ENCODE peak calls at places on chromosomes 11 and 22, in seven cellular contexts. J, A, S, G, X, E and W are unnamed samples.

GRCh38 chr22:39148024-39148726 is 4.3 kb downstream of the CBX7 start:
- DNase-seq in J (no peak), A (no peak), S (no peak), G (no peak), X (peak), E (no peak), W (no peak)

GRCh38 chr11:14656536-14657457 is 13.2 kb downstream of the PDE3B start:
- DNase-seq in J (no peak), A (no peak), S (no peak), G (no peak), X (no peak), E (no peak), W (no peak)

GRCh38 chr11:6297831-6298230 is 22.5 kb downstream of the CAVIN3 start:
- DNase-seq in J (no peak), A (no peak), S (no peak), G (no peak), X (no peak), E (no peak), W (no peak)

GRCh38 chr11:119509277-119509841 is 86.4 kb upstream of the THY1 start:
- DNase-seq in J (no peak), A (no peak), S (no peak), G (no peak), X (no peak), E (no peak), W (no peak)

GRCh38 chr11:113862430-113862829 is 12.9 kb downstream of the USP28 start:
- DNase-seq in J (no peak), A (no peak), S (no peak), G (no peak), X (no peak), E (no peak), W (no peak)

GRCh38 chr11:8698917-8699441 is 16.4 kb downstream of the RPL27A start:
- DNase-seq in J (no peak), A (no peak), S (no peak), G (no peak), X (no peak), E (no peak), W (no peak)

GRCh38 chr22:40463017-40463631 is 92.7 kb downstream of the SGSM3 start:
- DNase-seq in J (peak), A (no peak), S (no peak), G (peak), X (no peak), E (peak), W (no peak)

GRCh38 chr11:119525855-119526196 is 102.9 kb upstream of the THY1 start:
- DNase-seq in J (no peak), A (no peak), S (no peak), G (no peak), X (no peak), E (no peak), W (no peak)

GRCh38 chr11:69691449-69691848 is 12.4 kb downstream of the FGF19 start:
- DNase-seq in J (no peak), A (peak), S (no peak), G (no peak), X (no peak), E (no peak), W (peak)

GRCh38 chr11:95625164-95626017 is 164.2 kb downstream of the FAM76B start:
- DNase-seq in J (no peak), A (no peak), S (no peak), G (no peak), X (no peak), E (no peak), W (no peak)

GRCh38 chr22:36741204-36741793 is 34.6 kb downstream of the IFT27 start:
- DNase-seq in J (no peak), A (no peak), S (no peak), G (no peak), X (no peak), E (no peak), W (peak)

GRCh38 chr11:13297917-13298356 is 20.3 kb downstream of the BMAL1 start:
- DNase-seq in J (no peak), A (no peak), S (no peak), G (no peak), X (no peak), E (no peak), W (no peak)

GRCh38 chr22:50245214-50246072 is 620 bp upstream of the TUBGCP6 start:
- DNase-seq in J (no peak), A (peak), S (no peak), G (no peak), X (no peak), E (no peak), W (no peak)

GRCh38 chr22:24140357-24140756 is 40.9 kb upstream of the SUSD2 start:
- DNase-seq in J (no peak), A (no peak), S (no peak), G (no peak), X (no peak), E (no peak), W (no peak)

GRCh38 chr11:69013009-69013951 is at the start of gene MRGPRF:
- DNase-seq in J (no peak), A (no peak), S (peak), G (no peak), X (no peak), E (no peak), W (no peak)

GRCh38 chr22:43381693-43382092 is 30.1 kb upstream of the MPPED1 start:
- DNase-seq in J (no peak), A (no peak), S (no peak), G (no peak), X (no peak), E (no peak), W (no peak)

GRCh38 chr22:48944433-48944755 is 883.3 kb downstream of the BRD1 start:
- DNase-seq in J (no peak), A (no peak), S (peak), G (no peak), X (no peak), E (no peak), W (no peak)

GRCh38 chr11:88231894-88232482 is 56.7 kb upstream of the RAB38 start:
- DNase-seq in J (no peak), A (peak), S (no peak), G (peak), X (no peak), E (peak), W (no peak)

GRCh38 chr11:101456812-101457211 is 127.0 kb downstream of the TRPC6 start:
- DNase-seq in J (no peak), A (no peak), S (no peak), G (no peak), X (no peak), E (no peak), W (no peak)

GRCh38 chr11:61090521-61090920 is 11.8 kb upstream of the CD5 start:
- DNase-seq in J (no peak), A (no peak), S (no peak), G (no peak), X (no peak), E (no peak), W (no peak)

GRCh38 chr11:3203221-3204043 is 15.2 kb downstream of the MRGPRG start:
- DNase-seq in J (no peak), A (no peak), S (no peak), G (no peak), X (no peak), E (no peak), W (no peak)

GRCh38 chr11:93407777-93408401 is 77.3 kb downstream of the DEUP1 start:
- DNase-seq in J (no peak), A (no peak), S (no peak), G (no peak), X (no peak), E (no peak), W (no peak)

GRCh38 chr11:13923716-13924650 is 38.5 kb upstream of the SPON1 start:
- DNase-seq in J (no peak), A (peak), S (no peak), G (peak), X (no peak), E (no peak), W (peak)

GRCh38 chr11:3970101-3970500 is 114.6 kb downstream of the STIM1 start:
- DNase-seq in J (no peak), A (no peak), S (no peak), G (no peak), X (no peak), E (no peak), W (no peak)

GRCh38 chr11:11836676-11837231 is 5.0 kb upstream of the USP47 start:
- DNase-seq in J (no peak), A (no peak), S (no peak), G (no peak), X (no peak), E (no peak), W (no peak)

GRCh38 chr11:105297463-105297862 is 157.9 kb upstream of the CARD18 start:
- DNase-seq in J (no peak), A (no peak), S (no peak), G (no peak), X (no peak), E (no peak), W (no peak)

GRCh38 chr11:60854140-60854846 is 1.5 kb downstream of the PTGDR2 start:
- DNase-seq in J (no peak), A (no peak), S (no peak), G (no peak), X (no peak), E (no peak), W (no peak)

GRCh38 chr11:28808771-28809170 is 700.6 kb downstream of the METTL15 start:
- DNase-seq in J (no peak), A (no peak), S (no peak), G (no peak), X (no peak), E (no peak), W (no peak)

GRCh38 chr11:65428578-65429068 is 6.0 kb downstream of the NEAT1 start:
- DNase-seq in J (no peak), A (no peak), S (no peak), G (no peak), X (peak), E (no peak), W (no peak)

GRCh38 chr22:27170491-27170890 is 513.1 kb downstream of the MIAT start:
- DNase-seq in J (no peak), A (no peak), S (no peak), G (no peak), X (no peak), E (no peak), W (peak)

GRCh38 chr11:57345555-57346151 is 7.5 kb downstream of the P2RX3 start:
- DNase-seq in J (peak), A (peak), S (peak), G (peak), X (no peak), E (peak), W (peak)

GRCh38 chr11:22991196-22991595 is 130.9 kb upstream of the CCDC179 start:
- DNase-seq in J (no peak), A (no peak), S (no peak), G (no peak), X (no peak), E (no peak), W (no peak)